ENCODE peak calls at places on chromosomes 4 and X, in four cellular contexts. N, P, B and Z are unnamed samples.
A peak's percentile ranks its signal among the peaks of the same experiment; 100 is the strongest.

GRCh38 chrX:81195712-81196111 is 6.0 kb downstream of the HMGN5 start:
- DNase-seq in P (peak; percentile 66), N (peak; percentile 66), B (peak; percentile 45), Z (no peak)

GRCh38 chr4:61202638-61203495 is 2.7 kb downstream of the ADGRL3 start:
- DNase-seq in N (no peak), P (no peak), B (peak; percentile 51), Z (no peak)

GRCh38 chrX:37347420-37347819 is 1.7 kb upstream of the PRRG1 start:
- DNase-seq in P (no peak), B (no peak), N (no peak), Z (no peak)

GRCh38 chr4:20356565-20356964 is 104.9 kb downstream of the SLIT2 start:
- DNase-seq in B (no peak), P (no peak), N (no peak), Z (no peak)

GRCh38 chr4:139711461-139711860 is 45.8 kb downstream of the MGST2 start:
- DNase-seq in B (no peak), N (no peak), P (peak; percentile 40), Z (no peak)

GRCh38 chr4:140726776-140727500 is 29.2 kb downstream of the TBC1D9 start:
- DNase-seq in B (no peak), N (no peak), P (peak; percentile 47), Z (no peak)

GRCh38 chr4:170248029-170248428 is 158.3 kb upstream of the AADAT start:
- DNase-seq in P (no peak), B (no peak), N (no peak), Z (no peak)

GRCh38 chrX:45196701-45197100 is 4.0 kb downstream of the DIPK2B start:
- DNase-seq in B (no peak), P (no peak), N (no peak), Z (no peak)

GRCh38 chr4:8607603-8608481 is 15.3 kb downstream of the CPZ start:
- DNase-seq in B (peak; percentile 82), P (no peak), N (no peak), Z (no peak)

GRCh38 chr4:41878991-41879491 is 56.2 kb upstream of the TMEM33 start:
- DNase-seq in B (peak; percentile 51), P (no peak), N (no peak), Z (no peak)

GRCh38 chrX:118337687-118338086 is 8.2 kb upstream of the WDR44 start:
- DNase-seq in P (no peak), B (no peak), N (no peak), Z (no peak)

GRCh38 chrX:113390531-113390930 is 549.9 kb upstream of the AMOT start:
- DNase-seq in B (no peak), P (no peak), N (no peak), Z (no peak)

GRCh38 chr4:114807357-114807756 is 208.8 kb downstream of the UGT8 start:
- DNase-seq in N (no peak), B (no peak), P (no peak), Z (no peak)

GRCh38 chr4:156771171-156771837 is 200.3 kb downstream of the PDGFC start:
- DNase-seq in B (peak; percentile 33), N (no peak), P (peak; percentile 48), Z (peak; percentile 8)

GRCh38 chr4:74283614-74284013 is 24.7 kb upstream of the EPGN start:
- DNase-seq in N (no peak), P (peak; percentile 38), B (no peak), Z (no peak)

GRCh38 chrX:117987376-117987775 is 129.2 kb downstream of the KLHL13 start:
- DNase-seq in N (no peak), B (no peak), P (no peak), Z (no peak)

GRCh38 chr4:187357861-187358260 is 634.2 kb upstream of the FAT1 start:
- DNase-seq in N (no peak), P (no peak), B (no peak), Z (no peak)

GRCh38 chr4:28709821-28710330 is 1849.2 kb downstream of the STIM2 start:
- DNase-seq in P (no peak), N (no peak), B (no peak), Z (no peak)

GRCh38 chrX:67050760-67051159 is 411.9 kb upstream of the EDA2R start:
- DNase-seq in P (no peak), B (no peak), N (no peak), Z (no peak)

GRCh38 chr4:9898596-9899345 is 117.3 kb downstream of the DRD5 start:
- DNase-seq in N (peak; percentile 61), B (peak; percentile 90), P (peak; percentile 31), Z (no peak)

GRCh38 chrX:55624403-55624802 is 1.2 kb downstream of the FOXR2 start:
- DNase-seq in P (peak; percentile 1), B (no peak), N (no peak), Z (no peak)

GRCh38 chrX:19867938-19868337 is 19.5 kb downstream of the SH3KBP1 start:
- DNase-seq in B (no peak), N (no peak), P (no peak), Z (no peak)

GRCh38 chrX:19869195-19869594 is 18.2 kb downstream of the SH3KBP1 start:
- DNase-seq in B (no peak), P (no peak), N (no peak), Z (no peak)

GRCh38 chrX:19870710-19871490 is 16.5 kb downstream of the SH3KBP1 start:
- DNase-seq in N (no peak), B (no peak), P (no peak), Z (no peak)

GRCh38 chrX:19867411-19867732 is 20.0 kb downstream of the SH3KBP1 start:
- DNase-seq in N (no peak), B (no peak), P (no peak), Z (no peak)

GRCh38 chrX:19870206-19870605 is 17.2 kb downstream of the SH3KBP1 start:
- DNase-seq in N (no peak), B (no peak), P (no peak), Z (no peak)
- H3K4me1 ChIP-seq in N (no peaks in the 10 kb centered on the region), B (no peaks in the 10 kb centered on the region), P (peaks cover 10% of the 10 kb centered on the region), Z (no peaks in the 10 kb centered on the region)

GRCh38 chr4:2795558-2796260 is 2.8 kb downstream of the SH3BP2 start:
- DNase-seq in B (no peak), N (no peak), P (no peak), Z (no peak)
- H3K4me1 ChIP-seq in B (no peaks in the 10 kb centered on the region), N (no peaks in the 10 kb centered on the region), P (peaks cover 64% of the 10 kb centered on the region), Z (peaks cover 35% of the 10 kb centered on the region)

DNA sequence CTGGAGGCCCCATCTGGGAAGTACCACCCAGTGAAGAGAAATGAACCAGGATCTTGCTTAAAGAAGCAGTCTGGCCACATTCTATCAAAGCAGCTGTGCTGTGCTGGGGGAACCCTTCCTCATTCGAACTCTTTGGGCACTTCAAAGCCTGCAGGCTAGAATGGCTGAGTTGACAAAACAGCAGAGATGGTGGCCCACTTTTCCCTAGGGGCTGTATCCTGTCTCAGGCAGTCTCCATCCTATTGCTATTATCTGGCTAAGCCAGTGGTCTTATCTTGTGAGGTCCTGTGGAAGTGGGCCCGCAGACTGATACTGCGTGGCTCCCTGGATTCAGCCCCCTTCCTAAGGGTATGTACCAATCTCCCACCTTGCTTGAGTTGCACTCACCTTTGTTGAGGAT is 114.3 kb downstream of the VSIG4 start:
- DNase-seq in N (no peak), P (no peak), B (no peak), Z (no peak)
- H3K4me1 ChIP-seq in N (no peaks in the 10 kb centered on the region), P (no peaks in the 10 kb centered on the region), B (no peaks in the 10 kb centered on the region), Z (no peaks in the 10 kb centered on the region)

DNA sequence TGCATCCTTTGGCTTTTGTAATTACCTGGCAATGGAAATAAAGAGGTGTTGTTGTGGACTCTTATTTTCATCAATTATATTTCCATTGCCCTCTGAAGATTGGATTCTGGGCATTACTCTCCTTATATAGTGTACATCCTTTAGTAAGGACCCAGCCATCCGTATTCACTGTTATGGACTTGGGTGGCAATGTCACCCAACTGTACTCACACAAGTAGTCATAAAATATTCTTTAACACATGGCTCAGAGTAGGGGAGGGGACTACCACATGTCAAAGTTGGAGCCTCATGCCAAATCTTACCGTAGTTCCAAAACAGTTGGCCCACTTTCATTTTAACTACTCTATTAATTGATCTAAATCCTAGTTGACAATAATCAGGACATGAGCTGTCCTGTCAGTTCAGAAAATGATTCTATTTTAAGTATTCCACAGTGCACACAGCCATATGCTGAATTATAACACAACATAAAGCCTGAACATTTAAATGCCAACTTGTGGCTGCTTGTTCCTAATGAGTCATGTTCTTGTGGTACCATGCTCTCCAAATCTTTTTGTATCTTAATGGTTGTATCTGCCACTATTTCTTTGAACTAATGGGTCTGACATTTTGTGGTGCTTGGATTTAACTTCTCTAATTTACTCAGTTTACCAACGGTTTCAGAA is 4.9 kb downstream of the FRAS1 start:
- DNase-seq in P (no peak), N (no peak), B (no peak), Z (no peak)
- H3K4me1 ChIP-seq in P (peaks cover 4% of the 10 kb centered on the region), N (no peaks in the 10 kb centered on the region), B (peaks cover 2% of the 10 kb centered on the region), Z (peaks cover 12% of the 10 kb centered on the region)

GRCh38 chr4:185244763-185245162 is 35.4 kb downstream of the SNX25 start:
- DNase-seq in N (no peak), B (no peak), P (no peak), Z (no peak)

GRCh38 chr4:185249105-185249504 is 39.7 kb downstream of the SNX25 start:
- DNase-seq in P (no peak), N (no peak), B (no peak), Z (no peak)

GRCh38 chr4:185246453-185246852 is 37.1 kb downstream of the SNX25 start:
- DNase-seq in P (no peak), B (no peak), N (no peak), Z (no peak)

GRCh38 chr4:185243879-185244278 is 34.5 kb downstream of the SNX25 start:
- DNase-seq in N (no peak), B (no peak), P (no peak), Z (no peak)

GRCh38 chr4:185247151-185247550 is 37.8 kb downstream of the SNX25 start:
- DNase-seq in N (no peak), B (no peak), P (no peak), Z (no peak)
- H3K4me1 ChIP-seq in N (no peaks in the 10 kb centered on the region), B (no peaks in the 10 kb centered on the region), P (peaks cover 25% of the 10 kb centered on the region), Z (peaks cover 22% of the 10 kb centered on the region)

GRCh38 chr4:70634482-70634881 is 5.9 kb downstream of the ENAM start:
- DNase-seq in B (no peak), N (no peak), P (no peak), Z (no peak)

GRCh38 chr4:70640192-70640591 is 11.6 kb downstream of the ENAM start:
- DNase-seq in B (no peak), N (no peak), P (no peak), Z (no peak)

GRCh38 chr4:70632028-70632427 is 3.5 kb downstream of the ENAM start:
- DNase-seq in B (no peak), N (no peak), P (peak; percentile 13), Z (no peak)

DNA sequence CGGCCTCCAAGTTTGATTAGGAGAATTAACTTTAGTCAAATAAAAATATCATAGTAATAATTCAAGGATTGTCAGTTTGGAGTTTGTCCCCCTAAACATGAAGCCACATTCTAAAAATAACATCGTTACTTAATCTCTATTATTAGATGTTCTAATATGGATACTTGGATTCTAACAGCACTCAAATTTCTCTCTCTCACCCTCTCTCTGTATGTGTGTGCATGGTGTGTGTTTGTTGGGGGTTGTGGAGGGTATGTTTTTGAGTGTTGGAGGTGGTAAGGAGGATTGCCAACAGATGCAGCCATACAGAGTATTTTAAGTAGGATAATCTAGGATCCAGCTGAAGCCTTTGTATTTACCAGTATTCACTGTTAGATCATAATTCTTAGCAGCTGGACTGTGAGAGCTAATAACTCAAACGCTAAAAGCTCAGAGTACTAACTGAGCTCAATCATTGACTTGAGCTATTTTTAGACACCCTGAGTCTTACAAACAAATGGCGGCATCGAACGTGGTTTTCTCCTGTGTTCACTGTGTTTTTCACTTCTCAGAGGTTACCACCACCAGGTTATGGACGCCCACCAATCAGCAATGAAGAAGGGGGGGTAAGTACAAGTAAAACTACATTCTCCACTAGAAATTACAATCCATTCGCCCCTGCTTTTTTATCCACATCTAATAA is 8.8 kb downstream of the ENAM start:
- DNase-seq in N (no peak), B (no peak), P (no peak), Z (no peak)
- H3K4me1 ChIP-seq in N (no peaks in the 10 kb centered on the region), B (no peaks in the 10 kb centered on the region), P (peaks cover 5% of the 10 kb centered on the region), Z (peaks cover 5% of the 10 kb centered on the region)

GRCh38 chr4:31043382-31044062 is 323.4 kb downstream of the PCDH7 start:
- DNase-seq in N (no peak), P (peak; percentile 8), B (no peak), Z (no peak)
- H3K4me1 ChIP-seq in N (no peaks in the 10 kb centered on the region), P (no peaks in the 10 kb centered on the region), B (peaks cover 8% of the 10 kb centered on the region), Z (peaks cover 45% of the 10 kb centered on the region)